ENCODE peak calls at places on chromosomes 7 and 10, in seven cellular contexts. T is HuH-7.5, Y is lung, V is T-helper 9 cell, I is NCI-H187, K is GDM1, U is smooth muscle cell of the brain vasculature. H is an unnamed sample.

GRCh38 chr7:3259711-3260424 is 41.2 kb upstream of the SDK1 start:
- DNase-seq in T (no peak), Y (no peak), V (no peak), I (no peak), K (no peak), U (no peak), H (no peak)

GRCh38 chr10:58950618-58951017 is 225.8 kb upstream of the PHYHIPL start:
- DNase-seq in T (no peak), Y (no peak), V (no peak), I (no peak), K (no peak), U (no peak), H (no peak)

GRCh38 chr7:71131753-71132520 is at the start of gene GALNT17:
- DNase-seq in T (no peak), Y (no peak), V (no peak), I (no peak), K (no peak), U (no peak), H (no peak)

GRCh38 chr7:152751449-152752141 is 8.0 kb upstream of the ACTR3B start:
- DNase-seq in T (no peak), Y (no peak), V (no peak), I (no peak), K (no peak), U (no peak), H (no peak)

GRCh38 chr7:114830952-114831351 is 90.9 kb upstream of the MDFIC start:
- DNase-seq in T (no peak), Y (no peak), V (no peak), I (no peak), K (no peak), U (no peak), H (peak; percentile 5)

GRCh38 chr10:57898231-57898630 is 369.5 kb downstream of the IPMK start:
- DNase-seq in T (no peak), Y (no peak), V (no peak), I (no peak), K (no peak), U (no peak), H (no peak)

GRCh38 chr7:140506788-140507464 is 27.6 kb upstream of the MKRN1 start:
- DNase-seq in T (no peak), Y (no peak), V (no peak), I (peak; percentile 90), K (peak; percentile 34), U (peak; percentile 67), H (no peak)

GRCh38 chr7:138895700-138896099 is 85.5 kb downstream of the KIAA1549 start:
- DNase-seq in T (no peak), Y (no peak), V (no peak), I (no peak), K (no peak), U (no peak), H (no peak)

GRCh38 chr10:90226526-90226925 is 525.1 kb downstream of the KIF20B start:
- DNase-seq in T (no peak), Y (no peak), V (no peak), I (no peak), K (no peak), U (no peak), H (no peak)

GRCh38 chr7:29119538-29119937 is 26.8 kb downstream of the CPVL start:
- DNase-seq in T (no peak), Y (no peak), V (no peak), I (no peak), K (no peak), U (no peak), H (no peak)

GRCh38 chr7:149825567-149826343 is 12.4 kb upstream of the ZNF862 start:
- DNase-seq in T (no peak), Y (no peak), V (no peak), I (no peak), K (no peak), U (no peak), H (no peak)

GRCh38 chr10:3780766-3781457 is 4.1 kb downstream of the KLF6 start:
- DNase-seq in T (no peak), Y (no peak), V (no peak), I (no peak), K (no peak), U (no peak), H (peak; percentile 39)

GRCh38 chr10:102624094-102624493 is 20.2 kb upstream of the TRIM8 start:
- DNase-seq in T (no peak), Y (no peak), V (no peak), I (no peak), K (no peak), U (no peak), H (no peak)

GRCh38 chr10:112953760-112954159 is 3.7 kb downstream of the TCF7L2 start:
- DNase-seq in T (no peak), Y (no peak), V (no peak), I (no peak), K (no peak), U (no peak), H (peak; percentile 31)

GRCh38 chr7:116363637-116364432 is 135.7 kb upstream of the CAV2 start:
- DNase-seq in T (no peak), Y (no peak), V (no peak), I (no peak), K (no peak), U (no peak), H (peak; percentile 67)

GRCh38 chr7:50412958-50413357 is 37.2 kb downstream of the FIGNL1 start:
- DNase-seq in T (no peak), Y (no peak), V (no peak), I (no peak), K (no peak), U (no peak), H (no peak)

GRCh38 chr7:75920431-75921161 is 5.6 kb downstream of the POR start:
- DNase-seq in T (peak; percentile 25), Y (no peak), V (no peak), I (no peak), K (no peak), U (no peak), H (no peak)

GRCh38 chr10:10658157-10658556 is 359.5 kb upstream of the CELF2 start:
- DNase-seq in T (no peak), Y (no peak), V (no peak), I (no peak), K (no peak), U (no peak), H (no peak)

GRCh38 chr10:35822316-35822715 is 180.2 kb upstream of the FZD8 start:
- DNase-seq in T (no peak), Y (peak; percentile 48), V (no peak), I (no peak), K (no peak), U (peak; percentile 29), H (no peak)

GRCh38 chr10:56346845-56347415 is 14.1 kb downstream of the ZWINT start:
- DNase-seq in T (no peak), Y (no peak), V (no peak), I (no peak), K (no peak), U (no peak), H (no peak)

GRCh38 chr10:132320776-132321469 is 11.1 kb upstream of the LRRC27 start:
- DNase-seq in T (no peak), Y (no peak), V (no peak), I (no peak), K (no peak), U (no peak), H (no peak)

GRCh38 chr10:4344544-4344994 is 481.4 kb upstream of the AKR1E2 start:
- DNase-seq in T (no peak), Y (peak; percentile 70), V (no peak), I (no peak), K (no peak), U (peak; percentile 97), H (peak; percentile 61)

GRCh38 chr10:116664631-116665030 is 43.9 kb downstream of the PNLIPRP2 start:
- DNase-seq in T (no peak), Y (no peak), V (no peak), I (no peak), K (no peak), U (no peak), H (no peak)

GRCh38 chr7:7662527-7662926 is 22.0 kb downstream of the UMAD1 start:
- DNase-seq in T (no peak), Y (no peak), V (no peak), I (no peak), K (no peak), U (no peak), H (peak; percentile 31)

GRCh38 chr10:4083509-4084003 is 298.5 kb upstream of the KLF6 start:
- DNase-seq in T (no peak), Y (no peak), V (no peak), I (no peak), K (no peak), U (no peak), H (no peak)

H was measured in dermis blood vessel endothelial cell.